ENCODE peak calls at places on chromosomes 5 and 9, in six cellular contexts. A is DND-41, Q is cerebellum, I is SHP77, U is NCI-H1930, M is brain microvascular endothelial cell. J is an unnamed sample.

GRCh38 chr5:10648806-10649517 is 85.1 kb downstream of the ANKRD33B start:
- DNase-seq in I (no peak), Q (no peak), U (no peak), M (no peak), A (no peak), J (no peak)

GRCh38 chr5:151213803-151214613 is 9.9 kb downstream of the CCDC69 start:
- DNase-seq in M (peak), U (no peak), I (no peak), A (peak), Q (no peak), J (peak)

GRCh38 chr5:137142371-137143243 is 356.5 kb downstream of the SPOCK1 start:
- DNase-seq in U (no peak), Q (peak), A (no peak), M (peak), I (no peak), J (no peak)

GRCh38 chr5:150152636-150153462 is 2.8 kb downstream of the PDGFRB start:
- DNase-seq in I (no peak), A (no peak), M (no peak), U (no peak), Q (no peak), J (no peak)

GRCh38 chr9:86353591-86354047 is 591 bp downstream of the TUT7 start:
- DNase-seq in Q (no peak), A (no peak), U (no peak), M (no peak), I (no peak), J (no peak)

GRCh38 chr9:93522736-93523135 is 53.6 kb upstream of the PHF2 start:
- DNase-seq in U (no peak), A (no peak), Q (peak), I (no peak), M (no peak), J (no peak)

GRCh38 chr5:152688561-152689274 is 283.6 kb upstream of the NMUR2 start:
- DNase-seq in M (peak), Q (no peak), A (no peak), I (no peak), U (no peak), J (no peak)

GRCh38 chr5:57298295-57298984 is 124.6 kb downstream of the GPBP1 start:
- DNase-seq in M (peak), I (peak), A (peak), U (peak), Q (peak), J (peak)

GRCh38 chr5:137622850-137623249 is 113.0 kb downstream of the KLHL3 start:
- DNase-seq in Q (peak), A (no peak), I (no peak), M (no peak), U (no peak), J (no peak)

GRCh38 chr9:97427885-97428284 is 16.0 kb downstream of the TDRD7 start:
- DNase-seq in U (no peak), M (no peak), Q (no peak), A (no peak), I (no peak), J (no peak)

GRCh38 chr9:7130421-7130820 is 372.6 kb downstream of the KDM4C start:
- DNase-seq in U (no peak), I (no peak), M (no peak), A (no peak), Q (no peak), J (no peak)

GRCh38 chr5:133876266-133876665 is 92.2 kb downstream of the C5orf15 start:
- DNase-seq in I (no peak), Q (no peak), M (no peak), A (no peak), U (no peak), J (no peak)